ENCODE peak calls at places on chromosomes 7 and 10, in six cellular contexts. D, U, O, A, X and P are unnamed samples.
A peak's percentile ranks its signal among the peaks of the same experiment; 100 is the strongest.

GRCh38 chr7:15370441-15370840 is 191.4 kb downstream of the AGMO start:
- DNase-seq in D (no peak), A (no peak), O (no peak), X (no peak), U (no peak), P (no peak)

GRCh38 chr10:30366829-30367228 is 17.8 kb upstream of the MTPAP start:
- DNase-seq in X (no peak), U (no peak), O (no peak), D (no peak), A (no peak), P (no peak)

GRCh38 chr10:95303535-95303934 is 12.7 kb upstream of the PDLIM1 start:
- DNase-seq in U (no peak), D (no peak), X (no peak), A (no peak), O (no peak), P (no peak)

GRCh38 chr7:10412426-10413019 is 561.1 kb upstream of the PHF14 start:
- DNase-seq in X (no peak), O (peak; percentile 11), D (peak; percentile 54), A (peak; percentile 47), U (no peak), P (peak; percentile 26)

GRCh38 chr10:3850999-3851937 is 66.3 kb upstream of the KLF6 start:
- DNase-seq in A (peak; percentile 54), O (peak; percentile 95), X (no peak), D (peak; percentile 92), U (no peak), P (no peak)

GRCh38 chr10:61332506-61332905 is 120.7 kb downstream of the TMEM26 start:
- DNase-seq in A (no peak), D (no peak), U (no peak), O (no peak), X (no peak), P (no peak)

GRCh38 chr7:200704-201103 is 8.3 kb downstream of the FAM20C start:
- DNase-seq in O (no peak), D (no peak), U (no peak), A (no peak), X (no peak), P (no peak)

GRCh38 chr10:1054684-1055083 is 1.5 kb upstream of the WDR37 start:
- DNase-seq in O (peak; percentile 88), A (no peak), X (no peak), D (no peak), U (no peak), P (no peak)

GRCh38 chr10:33314788-33315561 is 19.5 kb downstream of the NRP1 start:
- DNase-seq in A (no peak), X (no peak), D (peak; percentile 58), U (no peak), O (no peak), P (no peak)

GRCh38 chr7:130009848-130010688 is 41.1 kb downstream of the ZC3HC1 start:
- DNase-seq in D (peak; percentile 77), O (peak; percentile 97), A (no peak), X (peak; percentile 54), U (peak; percentile 64), P (no peak)

GRCh38 chr7:73356176-73356575 is 28.2 kb downstream of the FKBP6 start:
- DNase-seq in A (no peak), X (no peak), U (no peak), O (no peak), D (no peak), P (no peak)

GRCh38 chr10:100828744-100829102 is 83.3 kb downstream of the PAX2 start:
- DNase-seq in O (no peak), X (no peak), U (no peak), A (peak; percentile 15), D (no peak), P (peak; percentile 81)

GRCh38 chr10:95337354-95337753 is 46.6 kb upstream of the PDLIM1 start:
- DNase-seq in A (no peak), X (no peak), O (no peak), D (no peak), U (no peak), P (no peak)

GRCh38 chr10:107692072-107692471 is 527.6 kb upstream of the SORCS1 start:
- DNase-seq in D (no peak), U (no peak), X (no peak), A (no peak), O (no peak), P (no peak)

GRCh38 chr7:55536619-55537457 is 35.5 kb downstream of the VOPP1 start:
- DNase-seq in A (no peak), O (no peak), X (no peak), D (no peak), U (no peak), P (no peak)

GRCh38 chr10:13706604-13707003 is 119.8 kb downstream of the PRPF18 start:
- DNase-seq in X (no peak), O (peak; percentile 33), D (no peak), U (no peak), A (no peak), P (no peak)

GRCh38 chr7:157637216-157637954 is 300.6 kb downstream of the DNAJB6 start:
- DNase-seq in A (no peak), D (no peak), U (no peak), X (no peak), O (no peak), P (no peak)

GRCh38 chr10:3067045-3067858 is at the start of gene PFKP:
- DNase-seq in D (no peak), A (peak; percentile 64), X (no peak), O (peak; percentile 39), U (no peak), P (peak; percentile 90)

GRCh38 chr10:70197235-70197952 is 27.1 kb upstream of the SAR1A start:
- DNase-seq in O (no peak), U (no peak), D (no peak), X (no peak), A (no peak), P (no peak)

GRCh38 chr10:35705671-35706070 is 63.6 kb upstream of the FZD8 start:
- DNase-seq in A (no peak), O (peak; percentile 3), D (no peak), U (no peak), X (no peak), P (no peak)

GRCh38 chr7:71682181-71682580 is 550.2 kb downstream of the GALNT17 start:
- DNase-seq in O (no peak), D (no peak), X (no peak), A (no peak), U (no peak), P (no peak)

DNA sequence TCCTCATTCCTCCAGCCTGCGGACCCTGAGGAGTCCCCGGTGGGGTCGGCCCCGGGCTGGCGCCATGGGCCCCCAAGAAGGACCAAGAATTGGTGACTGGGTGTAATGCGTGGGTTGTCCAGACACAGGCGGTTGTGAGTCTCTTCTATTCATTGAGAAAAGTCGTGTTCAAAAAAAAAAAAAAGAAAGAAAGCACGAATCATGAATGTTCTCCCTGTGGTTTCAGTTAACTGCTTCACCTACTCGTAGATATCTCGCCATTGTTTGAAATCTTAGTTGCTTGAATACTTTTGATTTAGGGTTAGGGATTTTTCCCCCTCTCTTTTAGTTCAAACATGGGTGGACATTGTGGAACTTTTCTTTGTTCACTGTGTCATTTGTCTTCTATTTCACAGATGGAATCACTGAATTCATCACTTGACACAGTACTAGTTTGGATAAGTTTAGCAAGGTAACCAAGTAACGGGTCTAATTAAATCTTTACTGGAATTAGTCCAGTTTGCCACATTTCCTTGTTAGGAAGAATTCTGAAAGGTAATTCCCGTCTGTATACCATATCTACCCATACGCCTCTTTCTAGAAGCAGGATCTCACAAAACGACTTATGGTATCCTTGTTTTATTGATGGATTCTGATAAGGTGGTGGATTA is 775 bp downstream of the STARD3NL start:
- DNase-seq in A (peak; percentile 46), U (no peak), O (no peak), X (no peak), D (peak; percentile 65), P (peak; percentile 55)
- TF ChIP-seq CTCF in A (peak; percentile 20), U (no peak), O (no peak), X (no peak), D (no peak), P (no peak)

DNA sequence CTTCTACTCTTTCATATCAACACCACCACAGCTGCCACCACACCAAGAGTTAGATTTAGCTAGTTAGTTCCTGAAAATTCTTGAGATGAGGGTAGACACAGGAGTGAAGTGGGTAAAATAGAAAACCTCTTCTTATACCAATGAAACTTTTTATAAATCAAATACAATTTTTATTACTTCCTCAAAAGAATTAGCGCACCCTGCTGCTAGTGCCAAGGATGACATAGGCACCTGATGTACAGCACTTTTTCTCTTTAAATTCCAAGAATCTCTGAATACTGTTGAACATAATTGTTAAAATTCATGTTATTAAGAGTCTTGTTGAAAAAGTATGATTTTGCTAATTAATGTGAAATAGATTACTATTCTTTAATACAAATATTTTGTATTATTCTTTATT is 11.4 kb downstream of the ZWINT start:
- DNase-seq in D (no peak), U (no peak), O (no peak), X (no peak), A (peak; percentile 25), P (no peak)
- TF ChIP-seq CTCF in D (peak; percentile 16), U (no peak), O (peak; percentile 23), X (no peak), A (peak; percentile 70), P (no peak)

GRCh38 chr7:4817178-4817905 is 41.9 kb downstream of the AP5Z1 start:
- DNase-seq in O (no peak), A (no peak), D (no peak), U (no peak), X (no peak), P (no peak)

GRCh38 chr7:4815121-4815520 is 39.7 kb downstream of the AP5Z1 start:
- DNase-seq in D (no peak), O (no peak), X (no peak), A (no peak), U (no peak), P (no peak)

GRCh38 chr7:4814463-4814862 is 39.0 kb downstream of the AP5Z1 start:
- DNase-seq in A (no peak), U (no peak), O (no peak), X (no peak), D (no peak), P (no peak)

GRCh38 chr7:4816419-4817080 is 41.1 kb downstream of the AP5Z1 start:
- DNase-seq in U (no peak), A (no peak), D (no peak), X (no peak), O (no peak), P (no peak)

GRCh38 chr7:4815609-4816418 is 40.4 kb downstream of the AP5Z1 start:
- DNase-seq in U (no peak), O (no peak), A (no peak), D (no peak), X (no peak), P (no peak)
- TF ChIP-seq CTCF in U (no peak), O (no peak), A (peak; percentile 37), D (peak; percentile 1), X (no peak), P (no peak)

DNA sequence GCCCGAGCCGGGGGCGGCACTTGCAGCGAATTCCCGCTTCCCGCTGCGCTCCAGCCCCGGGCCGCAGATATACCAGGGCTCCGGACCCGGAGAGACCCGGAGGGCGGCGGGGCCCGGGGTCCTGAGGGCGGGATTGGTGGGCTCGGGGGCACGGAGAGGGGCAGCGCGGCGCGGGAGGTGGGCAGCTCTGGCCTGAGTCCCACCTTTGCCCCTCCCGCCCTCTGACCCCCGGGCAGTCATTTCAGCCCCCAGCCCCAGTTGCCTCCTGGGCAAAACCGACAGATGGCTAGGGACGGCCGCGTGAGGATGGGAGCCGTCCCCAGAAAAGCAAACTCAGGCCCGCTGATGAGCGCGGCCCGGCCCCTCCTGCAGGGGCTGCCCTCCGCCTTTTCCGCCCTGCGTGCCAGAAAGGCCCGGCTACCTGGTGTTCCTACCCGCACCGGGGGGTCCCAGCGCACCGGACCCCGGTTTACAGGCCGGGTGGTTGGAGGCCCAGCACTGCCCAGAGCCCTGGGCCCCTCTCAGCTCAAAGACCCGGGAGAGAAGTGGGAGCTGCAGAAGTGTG is 56.7 kb downstream of the RBM17 start:
- DNase-seq in A (peak; percentile 38), O (no peak), D (no peak), X (no peak), U (no peak), P (no peak)
- TF ChIP-seq CTCF in A (no peak), O (no peak), D (peak; percentile 13), X (no peak), U (no peak), P (no peak)